ENCODE peak calls at places on chromosomes 3 and 15, in ten cellular contexts. B is activated T-cell treated with anti-CD3 and anti-CD28 coated beads for 24 hours, W is glutamatergic neuron, X is RWPE1, F is NT2/D1, Y is fibroblast of mammary gland, A is GM13976, L is tibial nerve, I is spleen, R is endothelial cell. Q is an unnamed sample.

GRCh38 chr3:30292192-30292893 is 314.1 kb upstream of the TGFBR2 start:
- DNase-seq in B (no peak), F (no peak), L (no peak), X (no peak), Y (peak), A (no peak), W (no peak), I (no peak), R (no peak), Q (no peak)

GRCh38 chr15:43273243-43273642 is 6.5 kb upstream of the TGM5 start:
- DNase-seq in R (no peak), Y (no peak), A (no peak), F (no peak), W (no peak), I (no peak), B (no peak), X (no peak), L (no peak), Q (no peak)

GRCh38 chr3:52310861-52311566 is 5.1 kb upstream of the DNAH1 start:
- DNase-seq in Y (no peak), B (peak), I (no peak), W (no peak), F (no peak), L (no peak), A (peak), X (no peak), R (no peak), Q (no peak)

GRCh38 chr3:126277629-126278378 is 79.4 kb downstream of the KLF15 start:
- DNase-seq in R (no peak), L (no peak), F (no peak), A (no peak), B (no peak), X (no peak), W (no peak), I (peak), Y (peak), Q (no peak)

GRCh38 chr3:25661694-25662455 is 2.8 kb downstream of the TOP2B start:
- DNase-seq in L (no peak), A (no peak), W (no peak), I (no peak), F (no peak), R (no peak), B (no peak), X (no peak), Y (peak), Q (no peak)

GRCh38 chr3:57059416-57059815 is 1.0 kb upstream of the SPATA12 start:
- DNase-seq in B (no peak), X (no peak), L (no peak), W (no peak), A (no peak), Y (no peak), F (no peak), I (no peak), R (no peak), Q (no peak)

GRCh38 chr15:85462029-85462428 is 81.6 kb downstream of the AKAP13 start:
- DNase-seq in I (no peak), X (no peak), L (no peak), W (no peak), Y (no peak), R (no peak), F (no peak), A (no peak), B (no peak), Q (no peak)

GRCh38 chr3:43609406-43609805 is 12.4 kb downstream of the ANO10 start:
- DNase-seq in Y (no peak), I (no peak), W (no peak), A (no peak), X (no peak), F (no peak), R (no peak), B (no peak), L (no peak), Q (no peak)

GRCh38 chr15:80698636-80699035 is 3.5 kb downstream of the ABHD17C start:
- DNase-seq in F (no peak), A (no peak), X (no peak), W (no peak), R (no peak), Y (peak), I (no peak), L (no peak), B (no peak), Q (no peak)

GRCh38 chr3:148962513-148962912 is 28.8 kb upstream of the GYG1 start:
- DNase-seq in I (no peak), F (peak), B (no peak), L (no peak), R (peak), X (peak), A (no peak), Y (peak), W (no peak), Q (peak)

GRCh38 chr15:40928975-40929729 is at the start of gene DLL4:
- DNase-seq in B (no peak), L (no peak), Y (peak), R (peak), I (peak), W (peak), X (peak), F (no peak), A (peak), Q (peak)

GRCh38 chr3:120642368-120642948 is 39.6 kb downstream of the HGD start:
- DNase-seq in L (no peak), I (no peak), Y (peak), B (no peak), F (no peak), X (no peak), R (no peak), W (no peak), A (no peak), Q (no peak)

GRCh38 chr15:63186065-63186464 is 3.3 kb upstream of the RAB8B start:
- DNase-seq in B (no peak), W (no peak), X (peak), F (no peak), A (no peak), L (no peak), I (no peak), Y (peak), R (no peak), Q (no peak)

GRCh38 chr3:127865941-127866340 is 43.6 kb upstream of the MGLL start:
- DNase-seq in B (no peak), Y (peak), W (no peak), A (no peak), I (no peak), X (peak), L (no peak), F (no peak), R (no peak), Q (no peak)

GRCh38 chr15:62392411-62392810 is 227.3 kb upstream of the C2CD4B start:
- DNase-seq in F (no peak), L (no peak), W (peak), A (no peak), R (peak), B (no peak), Y (peak), I (no peak), X (no peak), Q (no peak)

GRCh38 chr15:52491460-52491859 is 37.2 kb downstream of the MYO5A start:
- DNase-seq in W (no peak), B (no peak), A (no peak), F (no peak), L (no peak), Y (peak), X (no peak), R (no peak), I (no peak), Q (no peak)

GRCh38 chr3:103127116-103127630 is 692.4 kb downstream of the ZPLD1 start:
- DNase-seq in A (no peak), W (no peak), F (no peak), X (no peak), R (no peak), Y (no peak), B (no peak), L (no peak), I (no peak), Q (no peak)

GRCh38 chr3:10142707-10143560 is 1.4 kb downstream of the VHL start:
- DNase-seq in A (peak), Y (peak), I (no peak), B (no peak), L (no peak), R (no peak), X (peak), F (no peak), W (no peak), Q (peak)

GRCh38 chr15:74196175-74196574 is 6.4 kb downstream of the STRA6 start:
- DNase-seq in Y (peak), R (no peak), I (no peak), W (no peak), A (no peak), X (peak), B (no peak), F (no peak), L (no peak), Q (peak)

GRCh38 chr3:127027811-127028548 is 45.1 kb downstream of the PLXNA1 start:
- DNase-seq in W (no peak), F (no peak), L (no peak), R (no peak), X (no peak), B (no peak), A (no peak), I (no peak), Y (no peak), Q (no peak)

GRCh38 chr15:42092666-42093445 is 1.5 kb downstream of the PLA2G4D start:
- DNase-seq in W (no peak), R (no peak), A (no peak), L (no peak), B (no peak), X (no peak), F (no peak), I (no peak), Y (peak), Q (no peak)

GRCh38 chr15:69132935-69133861 is 27.2 kb upstream of the GLCE start:
- DNase-seq in F (no peak), X (no peak), Y (no peak), L (no peak), B (no peak), R (no peak), W (no peak), I (no peak), A (no peak), Q (no peak)

GRCh38 chr3:11820540-11821041 is 26.1 kb downstream of the TAMM41 start:
- DNase-seq in L (no peak), F (no peak), X (no peak), A (peak), W (no peak), B (no peak), I (no peak), R (no peak), Y (peak), Q (no peak)

GRCh38 chr15:34262362-34262761 is 37.5 kb downstream of the EMC4 start:
- DNase-seq in W (no peak), L (no peak), Y (no peak), I (no peak), A (no peak), X (no peak), F (no peak), R (no peak), B (no peak), Q (no peak)

GRCh38 chr3:45575491-45575923 is 19.0 kb upstream of the LIMD1 start:
- DNase-seq in L (no peak), A (no peak), X (no peak), R (no peak), W (no peak), I (no peak), B (no peak), Y (no peak), F (peak), Q (no peak)

GRCh38 chr3:99962703-99963102 is 145.0 kb downstream of the CMSS1 start:
- DNase-seq in B (no peak), Y (peak), F (no peak), A (no peak), W (no peak), R (no peak), L (no peak), X (no peak), I (no peak), Q (no peak)

GRCh38 chr3:9346141-9346540 is 16.7 kb upstream of the THUMPD3 start:
- DNase-seq in F (no peak), X (no peak), R (no peak), A (no peak), L (no peak), W (no peak), Y (no peak), B (no peak), I (no peak), Q (no peak)

GRCh38 chr3:41328916-41329315 is 129.6 kb downstream of the CTNNB1 start:
- DNase-seq in X (no peak), R (no peak), I (no peak), Y (peak), W (no peak), B (no peak), A (no peak), L (no peak), F (no peak), Q (no peak)

GRCh38 chr15:66862878-66863335 is 160.9 kb downstream of the SMAD6 start:
- DNase-seq in F (peak), W (peak), I (peak), X (peak), R (peak), Y (peak), A (peak), B (peak), L (peak), Q (peak)

GRCh38 chr3:186788482-186789370 is 5.3 kb downstream of the EIF4A2 start:
- DNase-seq in A (no peak), L (no peak), F (no peak), Y (no peak), X (no peak), W (no peak), I (no peak), B (no peak), R (no peak), Q (no peak)

GRCh38 chr15:48569591-48570302 is 75.8 kb downstream of the FBN1 start:
- DNase-seq in W (no peak), X (no peak), Y (no peak), R (no peak), A (no peak), L (no peak), B (no peak), F (no peak), I (no peak), Q (no peak)

GRCh38 chr3:177201707-177202397 is 4.6 kb upstream of the TBL1XR1 start:
- DNase-seq in Y (no peak), F (no peak), B (peak), A (peak), R (no peak), W (no peak), I (no peak), L (no peak), X (peak), Q (no peak)

GRCh38 chr15:59587085-59587826 is 24.3 kb upstream of the GCNT3 start:
- DNase-seq in B (no peak), A (no peak), X (peak), I (no peak), Y (no peak), R (no peak), W (no peak), L (no peak), F (no peak), Q (no peak)

GRCh38 chr15:74422370-74422722 is 11.4 kb downstream of the SEMA7A start:
- DNase-seq in I (no peak), F (no peak), B (no peak), R (no peak), A (no peak), L (no peak), X (no peak), Y (no peak), W (no peak), Q (no peak)

GRCh38 chr3:11878837-11879236 is 32.2 kb upstream of the TAMM41 start:
- DNase-seq in L (no peak), Y (no peak), R (no peak), F (peak), A (no peak), B (no peak), W (no peak), I (no peak), X (no peak), Q (no peak)